ENCODE peak calls at places on chromosomes 11 and 22, in five cellular contexts. M is body of pancreas, L is testis, R is A549, Q is ovary. J is an unnamed sample.
A peak's percentile ranks its signal among the peaks of the same experiment; 100 is the strongest.

GRCh38 chr11:3905080-3905953 is 49.9 kb downstream of the STIM1 start:
- DNase-seq in L (no peak), M (peak; percentile 54), R (peak; percentile 62), Q (peak; percentile 23), J (peak; percentile 34)

GRCh38 chr22:35552186-35552842 is 11.7 kb downstream of the RASD2 start:
- DNase-seq in M (no peak), R (peak; percentile 53), Q (no peak), L (peak; percentile 64), J (no peak)

GRCh38 chr22:43521716-43522115 is 109.9 kb downstream of the MPPED1 start:
- DNase-seq in M (no peak), L (no peak), R (peak; percentile 9), Q (no peak), J (no peak)

GRCh38 chr11:75365711-75366181 is 14.3 kb upstream of the ARRB1 start:
- DNase-seq in Q (no peak), M (no peak), L (no peak), R (no peak), J (no peak)

GRCh38 chr11:117830072-117830471 is 5.5 kb upstream of the FXYD2 start:
- DNase-seq in R (no peak), L (peak; percentile 12), M (no peak), Q (peak; percentile 15), J (peak; percentile 22)

GRCh38 chr11:76307416-76307815 is 73.5 kb downstream of the THAP12 start:
- DNase-seq in R (no peak), Q (no peak), L (peak; percentile 29), M (no peak), J (no peak)

GRCh38 chr22:28594076-28594783 is 85.4 kb downstream of the TTC28 start:
- DNase-seq in Q (no peak), L (no peak), R (no peak), M (no peak), J (no peak)

GRCh38 chr11:5336331-5336730 is 7.0 kb downstream of the OR51B5 start:
- DNase-seq in L (no peak), M (no peak), Q (no peak), R (no peak), J (no peak)

GRCh38 chr11:62398011-62398994 is 20.5 kb upstream of the SCGB1A1 start:
- DNase-seq in R (peak; percentile 53), M (peak; percentile 23), Q (peak; percentile 49), L (no peak), J (no peak)

GRCh38 chr11:86374586-86374985 is at the start of gene CCDC81:
- DNase-seq in M (no peak), L (peak; percentile 43), R (no peak), Q (no peak), J (no peak)

GRCh38 chr11:120137611-120138521 is at the start of gene TRIM29:
- DNase-seq in Q (no peak), M (no peak), L (peak; percentile 14), R (no peak), J (peak; percentile 37)

GRCh38 chr11:2269601-2270321 is 627 bp downstream of the ASCL2 start:
- DNase-seq in L (peak; percentile 68), M (peak; percentile 67), Q (no peak), R (peak; percentile 56), J (peak; percentile 74)
- TF ChIP-seq CTCF in L (no peak), M (no peak), Q (no peak), R (peak; percentile 35), J (peak; percentile 32)

GRCh38 chr11:113084297-113084696 is 123.1 kb downstream of the NCAM1 start:
- DNase-seq in Q (no peak), R (no peak), M (no peak), L (no peak), J (no peak)
- TF ChIP-seq POLR2A in Q (no peak), R (no peak), M (no peak), L (no peak), J (no peak)

DNA sequence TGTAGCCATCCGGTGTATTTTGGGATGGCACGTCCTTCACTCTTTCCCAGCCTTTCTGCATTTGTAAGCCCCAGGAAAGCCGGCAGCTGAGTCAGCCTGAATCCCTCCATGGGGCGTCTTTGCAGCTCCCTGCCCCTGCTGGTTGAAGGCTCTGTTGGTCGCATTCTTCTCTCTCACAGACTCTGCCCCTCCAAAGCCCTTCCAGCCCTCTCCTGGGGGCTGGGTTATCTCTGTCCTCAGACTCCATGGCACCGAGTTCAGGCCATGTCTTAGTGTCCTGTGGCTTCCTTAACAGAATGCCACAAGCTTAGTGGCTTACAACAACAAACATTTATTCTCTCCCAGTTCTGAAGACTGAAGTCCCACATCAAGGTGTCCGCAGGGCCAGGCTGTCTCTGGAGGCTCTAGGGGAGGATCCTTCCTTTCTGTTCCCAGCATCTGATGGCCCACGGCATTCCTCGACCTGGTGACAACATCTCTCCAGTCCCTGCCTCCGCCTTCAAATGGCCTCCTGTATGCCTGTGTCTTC is 62.2 kb downstream of the BCR start:
- DNase-seq in Q (no peak), M (no peak), R (no peak), L (no peak), J (no peak)
- TF ChIP-seq CTCF in Q (no peak), M (no peak), R (no peak), L (no peak), J (no peak)

GRCh38 chr22:37571992-37572373 is 7.9 kb downstream of the LGALS2 start:
- DNase-seq in R (no peak), M (no peak), Q (no peak), L (no peak), J (no peak)

GRCh38 chr22:37569009-37569920 is 9.0 kb downstream of the CDC42EP1 start:
- DNase-seq in M (peak; percentile 97), Q (no peak), R (no peak), L (no peak), J (peak; percentile 93)

GRCh38 chr22:37569921-37570660 is 9.8 kb downstream of the LGALS2 start:
- DNase-seq in M (peak; percentile 99), L (no peak), Q (peak; percentile 37), R (no peak), J (peak; percentile 96)

GRCh38 chr22:37571258-37571991 is 8.5 kb downstream of the LGALS2 start:
- DNase-seq in L (no peak), R (peak; percentile 62), Q (no peak), M (peak; percentile 65), J (no peak)

DNA sequence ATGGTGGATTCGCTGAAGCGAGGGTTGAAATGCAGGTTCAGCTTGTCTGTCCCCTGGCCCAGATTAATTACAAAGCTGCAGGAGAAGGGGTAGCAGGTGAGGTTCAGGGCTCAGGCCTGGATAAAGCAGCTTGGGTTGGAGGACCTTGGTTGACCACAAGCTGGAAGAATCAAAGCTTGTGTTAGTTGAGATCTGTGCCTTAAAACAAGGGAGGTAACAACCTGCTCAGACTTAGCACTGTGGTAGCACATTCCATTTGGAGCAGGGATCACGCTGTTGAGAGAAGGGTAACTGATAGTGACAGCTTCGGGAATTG is 9.3 kb downstream of the LGALS2 start:
- DNase-seq in Q (no peak), R (no peak), L (no peak), M (no peak), J (no peak)
- TF ChIP-seq POLR2A in Q (no peak), R (no peak), L (no peak), M (no peak), J (no peak)

GRCh38 chr22:26428515-26429457 is at the start of gene ASPHD2:
- DNase-seq in R (peak; percentile 18), L (peak; percentile 67), Q (peak; percentile 41), M (peak; percentile 57), J (peak; percentile 73)
- TF ChIP-seq CTCF in R (no peak), L (no peak), Q (no peak), M (no peak), J (no peak)

GRCh38 chr11:22688914-22689313 is 22.5 kb downstream of the GAS2 start:
- DNase-seq in L (no peak), R (no peak), M (no peak), Q (no peak), J (no peak)
- TF ChIP-seq POLR2A in L (no peak), R (no peak), M (no peak), Q (no peak), J (no peak)

DNA sequence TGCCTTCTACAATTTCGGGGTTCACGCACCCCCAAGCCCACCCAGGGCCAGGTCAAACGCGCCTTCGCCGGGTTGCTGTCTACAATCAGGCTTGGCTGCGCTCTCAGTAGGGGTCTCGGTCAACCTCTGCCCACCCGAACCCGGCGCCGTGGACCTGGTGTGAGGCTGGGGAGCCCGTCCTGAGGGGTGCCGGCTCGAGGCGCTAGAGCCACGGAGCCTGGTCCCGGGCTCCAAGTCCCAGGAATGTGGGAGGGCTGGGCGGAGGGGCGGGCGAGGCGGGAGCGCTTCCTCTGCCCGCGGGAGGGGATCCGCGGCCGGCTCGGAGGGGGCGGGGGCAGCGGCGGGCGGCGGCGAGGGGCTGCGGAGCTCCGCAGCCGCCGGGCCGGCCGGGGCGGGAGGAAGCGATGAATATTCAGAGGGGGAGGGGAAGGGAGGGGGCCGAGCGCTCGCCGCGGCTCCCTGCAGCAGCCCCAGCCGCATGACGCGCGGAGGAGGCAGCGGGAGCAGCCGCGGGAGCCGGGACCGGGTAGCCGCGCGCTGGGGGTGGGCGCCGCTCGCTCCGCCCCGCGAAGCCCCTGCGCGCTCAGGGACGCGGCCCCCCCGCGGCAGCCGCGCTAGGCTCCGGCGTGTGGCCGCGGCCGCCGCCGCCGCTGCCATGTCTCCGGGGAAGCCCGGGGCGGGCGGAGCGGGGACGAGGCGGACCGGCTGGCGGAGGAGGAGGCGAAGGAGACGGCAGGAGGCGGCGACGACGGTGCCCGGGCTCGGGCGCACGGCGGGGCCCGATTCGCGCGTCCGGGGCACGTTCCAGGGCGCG is at the start of gene PTPRJ:
- DNase-seq in L (peak; percentile 40), M (peak; percentile 71), Q (peak; percentile 42), R (peak; percentile 73), J (peak; percentile 70)
- TF ChIP-seq CTCF in L (no peak), M (no peak), Q (no peak), R (no peak), J (no peak)

DNA sequence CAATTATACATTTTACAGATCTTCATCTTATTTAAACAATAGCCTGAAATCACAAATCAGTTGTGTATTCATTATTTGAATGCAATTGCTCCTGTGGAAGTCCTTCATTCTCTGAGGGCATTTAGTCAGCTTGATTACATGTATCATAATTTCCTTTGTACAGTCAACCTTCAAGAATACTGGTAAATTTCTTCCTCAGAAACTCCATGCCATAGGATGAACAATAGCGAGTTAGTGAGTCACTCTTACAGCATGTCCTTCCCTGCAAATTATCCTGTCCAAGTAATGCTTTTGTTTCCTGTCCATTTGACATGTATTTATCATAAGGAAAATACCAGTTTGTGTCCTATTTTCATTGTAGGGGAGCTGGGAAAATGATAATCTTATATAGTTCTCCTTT is 3.8 kb downstream of the OR10S1 start:
- DNase-seq in M (no peak), R (no peak), L (no peak), Q (no peak), J (no peak)
- TF ChIP-seq POLR2A in M (no peak), R (no peak), L (no peak), Q (no peak), J (no peak)

GRCh38 chr11:30445056-30445455 is 122.2 kb downstream of the ARL14EP start:
- DNase-seq in L (no peak), Q (no peak), M (no peak), R (no peak), J (no peak)
- TF ChIP-seq CTCF in L (no peak), Q (no peak), M (no peak), R (no peak), J (no peak)